ENCODE peak calls at places on chromosomes 6 and 20, in nine cellular contexts. F is OCI-LY7, A is A549, I is GM12878, X is neuronal stem cell, B is GM23338, W is IMR-90, G is DND-41, Y is fibroblast of lung. T is an unnamed sample.

GRCh38 chr20:10924628-10925266 is 250.9 kb upstream of the JAG1 start:
- DNase-seq in X (no peak), G (no peak), Y (peak; percentile 92), I (no peak), F (no peak), A (no peak), W (peak; percentile 89), B (no peak), T (no peak)

GRCh38 chr6:117829594-117830319 is 77.3 kb upstream of the SLC35F1 start:
- DNase-seq in W (peak; percentile 30), X (peak; percentile 54), F (no peak), Y (peak; percentile 22), B (peak; percentile 84), I (no peak), G (no peak), A (peak; percentile 9), T (peak; percentile 39)

GRCh38 chr6:140857734-140858380 is 1274.9 kb upstream of the GJE1 start:
- DNase-seq in A (peak; percentile 20), I (no peak), F (no peak), X (no peak), Y (peak; percentile 99), W (peak; percentile 95), B (no peak), G (no peak), T (peak; percentile 89)

GRCh38 chr6:137743493-137743892 is 123.6 kb upstream of the TNFAIP3 start:
- DNase-seq in Y (no peak), X (no peak), W (no peak), G (peak; percentile 50), I (no peak), B (no peak), A (no peak), F (no peak), T (no peak)

GRCh38 chr6:27862396-27863061 is 49.7 kb downstream of the OR2B2 start:
- DNase-seq in Y (no peak), F (peak; percentile 35), A (no peak), W (peak; percentile 33), X (no peak), B (no peak), I (no peak), G (no peak), T (no peak)

GRCh38 chr20:54132612-54133433 is 41.0 kb downstream of the CYP24A1 start:
- DNase-seq in X (peak; percentile 35), G (no peak), A (peak; percentile 70), B (peak; percentile 76), W (peak; percentile 98), F (no peak), Y (peak; percentile 99), I (no peak), T (no peak)

GRCh38 chr20:13515291-13515690 is 123.4 kb downstream of the TASP1 start:
- DNase-seq in B (no peak), G (no peak), Y (no peak), A (no peak), W (peak; percentile 52), I (no peak), X (no peak), F (no peak), T (no peak)

GRCh38 chr6:32183483-32184083 is 470 bp downstream of the AGER start:
- DNase-seq in A (no peak), Y (no peak), W (no peak), X (no peak), G (no peak), I (no peak), B (no peak), F (no peak), T (no peak)

GRCh38 chr6:133259561-133259960 is 18.4 kb downstream of the EYA4 start:
- DNase-seq in X (no peak), I (no peak), Y (no peak), A (no peak), B (no peak), F (no peak), G (no peak), W (no peak), T (no peak)

GRCh38 chr6:7006536-7007191 is 101.1 kb upstream of the RREB1 start:
- DNase-seq in F (no peak), A (no peak), B (no peak), X (no peak), Y (no peak), I (no peak), G (no peak), W (no peak), T (no peak)

GRCh38 chr20:21515300-21516179 is 1.7 kb upstream of the NKX2-2 start:
- DNase-seq in A (no peak), X (peak; percentile 61), W (no peak), Y (no peak), G (no peak), I (no peak), B (peak; percentile 75), F (no peak), T (no peak)

GRCh38 chr6:31822038-31822821 is 5.3 kb upstream of the HSPA1B start:
- DNase-seq in W (peak; percentile 64), I (no peak), X (peak; percentile 42), F (peak; percentile 58), B (peak; percentile 82), G (peak; percentile 64), Y (peak; percentile 92), A (peak; percentile 32), T (peak; percentile 77)

GRCh38 chr20:64077094-64077493 is 2.2 kb downstream of the RGS19 start:
- DNase-seq in Y (no peak), F (peak; percentile 82), G (peak; percentile 52), B (no peak), X (no peak), A (no peak), I (no peak), W (no peak), T (no peak)

GRCh38 chr6:44667668-44668390 is 280.3 kb downstream of the CDC5L start:
- DNase-seq in B (peak; percentile 71), F (peak; percentile 21), A (peak; percentile 18), G (no peak), I (no peak), W (no peak), Y (no peak), X (no peak), T (no peak)

GRCh38 chr6:1436334-1437306 is 47.2 kb downstream of the FOXF2 start:
- DNase-seq in W (peak; percentile 72), X (peak; percentile 73), I (peak; percentile 30), Y (peak; percentile 77), A (peak; percentile 62), F (peak; percentile 63), B (peak; percentile 93), G (peak; percentile 54), T (peak; percentile 70)

GRCh38 chr6:114389111-114389510 is 46.3 kb upstream of the HS3ST5 start:
- DNase-seq in B (peak; percentile 46), G (no peak), Y (no peak), F (no peak), X (no peak), W (no peak), I (no peak), A (no peak), T (no peak)

GRCh38 chr6:29137724-29138123 is 29.9 kb downstream of the OR2J3 start:
- DNase-seq in B (no peak), I (no peak), F (no peak), W (no peak), Y (no peak), X (no peak), A (no peak), G (no peak), T (no peak)

GRCh38 chr20:45311589-45312211 is 3.6 kb upstream of the MATN4 start:
- DNase-seq in G (no peak), Y (peak; percentile 38), B (peak; percentile 95), I (no peak), A (peak; percentile 78), F (peak; percentile 25), W (peak; percentile 42), X (no peak), T (peak; percentile 37)

GRCh38 chr6:21946298-21946783 is 350.5 kb downstream of the PRL start:
- DNase-seq in A (no peak), W (peak; percentile 98), X (no peak), Y (peak; percentile 93), G (no peak), B (no peak), I (no peak), F (no peak), T (no peak)

DNA sequence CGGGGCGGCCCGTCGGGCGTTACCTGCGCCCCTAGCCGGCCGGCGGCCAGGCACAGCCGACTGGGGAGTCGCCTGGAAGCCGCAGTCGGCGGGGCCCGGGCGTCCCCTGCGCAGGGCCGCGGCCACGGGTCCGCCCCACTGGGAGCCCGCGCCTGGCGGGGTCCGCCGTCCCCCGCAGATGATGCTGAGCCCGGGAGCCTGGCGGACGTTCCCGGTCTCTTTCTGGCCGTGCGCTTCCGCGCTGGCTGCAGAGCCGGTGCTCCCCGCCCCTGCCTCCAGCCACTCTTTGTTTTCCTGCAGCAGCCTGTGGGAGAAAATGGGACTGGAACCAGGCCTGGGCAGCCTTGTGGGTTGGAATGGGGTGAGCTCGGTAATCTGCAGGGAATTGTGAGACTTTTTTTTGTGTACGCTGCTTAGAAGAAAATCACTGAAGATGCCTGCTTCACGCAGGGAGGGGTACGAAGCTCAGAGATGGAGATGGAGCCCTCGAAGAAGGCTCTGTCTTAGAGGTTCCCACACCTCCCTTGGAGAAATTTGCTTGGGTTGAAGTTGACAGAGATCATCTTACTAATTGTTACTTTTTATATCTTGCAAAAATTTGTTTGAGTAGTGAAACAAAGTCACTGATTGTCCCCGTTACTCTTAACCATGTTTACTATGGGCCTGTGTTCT is 752 bp downstream of the PYGB start:
- DNase-seq in Y (peak; percentile 31), W (peak; percentile 37), F (peak; percentile 29), B (peak; percentile 60), A (peak; percentile 50), G (peak; percentile 38), I (no peak), X (peak; percentile 50), T (peak; percentile 49)
- H3K4me2 ChIP-seq in Y (peak overlapping the region; percentile 90), W (peak overlapping the region; percentile 91), F (peak overlapping the region; percentile 91), B (peak overlapping the region; percentile 85), A (peak overlapping the region; percentile 87), G (peak overlapping the region; percentile 99), I (peak overlapping the region; percentile 97), X (peak overlapping the region; percentile 66), T (peak overlapping the region; percentile 86)

DNA sequence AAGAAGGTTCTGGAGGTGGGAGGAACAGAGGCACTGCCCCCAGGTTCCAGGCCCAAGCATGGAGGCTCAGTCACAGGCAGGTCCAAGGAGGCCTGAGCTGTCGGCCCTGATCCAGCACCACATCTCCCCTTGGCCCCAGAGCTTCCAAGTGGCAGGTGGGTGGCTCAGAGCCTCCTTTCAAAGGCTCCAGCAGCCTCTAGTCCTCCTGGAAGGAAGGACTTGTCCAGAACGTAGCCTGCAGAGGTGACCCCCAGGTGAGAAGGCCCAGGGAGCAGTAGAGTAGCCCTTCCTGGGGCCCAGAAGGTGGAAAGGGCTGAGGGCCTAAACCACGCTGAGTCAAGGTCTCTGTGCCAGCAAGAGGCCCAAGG is 7.7 kb downstream of the TFEB start:
- DNase-seq in G (no peak), Y (no peak), I (no peak), B (no peak), A (no peak), X (no peak), F (no peak), W (no peak), T (no peak)
- H3K4me1 ChIP-seq in G (peaks cover 3% of the 10 kb centered on the region), Y (peaks cover 7% of the 10 kb centered on the region), I (peaks cover 69% of the 10 kb centered on the region), B (peaks cover 25% of the 10 kb centered on the region), A (peaks cover 35% of the 10 kb centered on the region), X (peaks cover 5% of the 10 kb centered on the region), F (peaks cover 98% of the 10 kb centered on the region), W (peaks cover 23% of the 10 kb centered on the region), T (peaks cover 8% of the 10 kb centered on the region)

GRCh38 chr6:75331134-75331533 is 46.5 kb upstream of the TMEM30A start:
- DNase-seq in A (no peak), Y (no peak), W (peak; percentile 62), G (no peak), B (no peak), X (no peak), F (no peak), I (no peak), T (no peak)
- H3K4me2 ChIP-seq in A (no peak overlapping the region), Y (no peak overlapping the region), W (no peak overlapping the region), G (no peak overlapping the region), B (no peak overlapping the region), X (no peak overlapping the region), F (no peak overlapping the region), I (no peak overlapping the region), T (no peak overlapping the region)

GRCh38 chr6:93299622-93300021 is 119.7 kb downstream of the EPHA7 start:
- DNase-seq in W (no peak), G (no peak), Y (no peak), X (no peak), B (no peak), I (no peak), A (no peak), F (no peak), T (no peak)
- H3K4me1 ChIP-seq in W (no peaks in the 10 kb centered on the region), G (no peaks in the 10 kb centered on the region), Y (no peaks in the 10 kb centered on the region), X (no peaks in the 10 kb centered on the region), B (no peaks in the 10 kb centered on the region), I (no peaks in the 10 kb centered on the region), A (no peaks in the 10 kb centered on the region), F (no peaks in the 10 kb centered on the region), T (no peaks in the 10 kb centered on the region)